ENCODE peak calls at places on chromosomes 4 and X, in nine cellular contexts. One of them, this sample, is unnamed.

GRCh38 chrX:9534686-9535085 is 69.8 kb downstream of the TBL1X start:
- DNase-seq in Kasumi-1: no peak
- DNase-seq in NCI-H774: no peak
- DNase-seq in AG09319: peak
- DNase-seq in activated CD4-positive, CD25-positive, alpha-beta regulatory T cell treated with anti-CD3 and anti-CD28 coated beads, Interleukin-2, amount 50 U/mL, for 72 hours: no peak
- DNase-seq in NAMALWA: no peak
- DNase-seq in left lung: no peak
- DNase-seq in B cell: no peak
- DNase-seq in body of pancreas: no peak
- DNase-seq in this sample: peak

GRCh38 chrX:86133761-86134160 is 14.5 kb upstream of the DACH2 start:
- DNase-seq in Kasumi-1: peak
- DNase-seq in NCI-H774: no peak
- DNase-seq in AG09319: no peak
- DNase-seq in activated CD4-positive, CD25-positive, alpha-beta regulatory T cell treated with anti-CD3 and anti-CD28 coated beads, Interleukin-2, amount 50 U/mL, for 72 hours: no peak
- DNase-seq in NAMALWA: peak
- DNase-seq in left lung: no peak
- DNase-seq in B cell: no peak
- DNase-seq in body of pancreas: no peak
- DNase-seq in this sample: peak

GRCh38 chrX:10847333-10847732 is 226.9 kb upstream of the MID1 start:
- DNase-seq in Kasumi-1: no peak
- DNase-seq in NCI-H774: no peak
- DNase-seq in AG09319: no peak
- DNase-seq in activated CD4-positive, CD25-positive, alpha-beta regulatory T cell treated with anti-CD3 and anti-CD28 coated beads, Interleukin-2, amount 50 U/mL, for 72 hours: no peak
- DNase-seq in NAMALWA: no peak
- DNase-seq in left lung: no peak
- DNase-seq in B cell: no peak
- DNase-seq in body of pancreas: no peak
- DNase-seq in this sample: no peak

GRCh38 chrX:45712067-45712466 is 511.4 kb upstream of the DIPK2B start:
- DNase-seq in Kasumi-1: no peak
- DNase-seq in NCI-H774: no peak
- DNase-seq in AG09319: no peak
- DNase-seq in activated CD4-positive, CD25-positive, alpha-beta regulatory T cell treated with anti-CD3 and anti-CD28 coated beads, Interleukin-2, amount 50 U/mL, for 72 hours: no peak
- DNase-seq in NAMALWA: no peak
- DNase-seq in left lung: no peak
- DNase-seq in B cell: no peak
- DNase-seq in body of pancreas: no peak
- DNase-seq in this sample: no peak

GRCh38 chr4:31246856-31247255 is 526.7 kb downstream of the PCDH7 start:
- DNase-seq in Kasumi-1: no peak
- DNase-seq in NCI-H774: no peak
- DNase-seq in AG09319: no peak
- DNase-seq in activated CD4-positive, CD25-positive, alpha-beta regulatory T cell treated with anti-CD3 and anti-CD28 coated beads, Interleukin-2, amount 50 U/mL, for 72 hours: no peak
- DNase-seq in NAMALWA: no peak
- DNase-seq in left lung: no peak
- DNase-seq in B cell: no peak
- DNase-seq in body of pancreas: no peak
- DNase-seq in this sample: no peak

GRCh38 chr4:55033296-55033695 is 92.1 kb downstream of the KDR start:
- DNase-seq in Kasumi-1: no peak
- DNase-seq in NCI-H774: no peak
- DNase-seq in AG09319: no peak
- DNase-seq in activated CD4-positive, CD25-positive, alpha-beta regulatory T cell treated with anti-CD3 and anti-CD28 coated beads, Interleukin-2, amount 50 U/mL, for 72 hours: no peak
- DNase-seq in NAMALWA: no peak
- DNase-seq in left lung: no peak
- DNase-seq in B cell: no peak
- DNase-seq in body of pancreas: no peak
- DNase-seq in this sample: no peak

GRCh38 chrX:53716328-53717088 is 30.0 kb upstream of the HUWE1 start:
- DNase-seq in Kasumi-1: peak
- DNase-seq in NCI-H774: no peak
- DNase-seq in AG09319: no peak
- DNase-seq in activated CD4-positive, CD25-positive, alpha-beta regulatory T cell treated with anti-CD3 and anti-CD28 coated beads, Interleukin-2, amount 50 U/mL, for 72 hours: peak
- DNase-seq in NAMALWA: peak
- DNase-seq in left lung: no peak
- DNase-seq in B cell: peak
- DNase-seq in body of pancreas: no peak
- DNase-seq in this sample: no peak

GRCh38 chr4:181350578-181351420 is 892.4 kb upstream of the TENM3 start:
- DNase-seq in Kasumi-1: no peak
- DNase-seq in NCI-H774: no peak
- DNase-seq in AG09319: no peak
- DNase-seq in activated CD4-positive, CD25-positive, alpha-beta regulatory T cell treated with anti-CD3 and anti-CD28 coated beads, Interleukin-2, amount 50 U/mL, for 72 hours: no peak
- DNase-seq in NAMALWA: no peak
- DNase-seq in left lung: no peak
- DNase-seq in B cell: no peak
- DNase-seq in body of pancreas: no peak
- DNase-seq in this sample: peak

GRCh38 chrX:17654116-17654515 is 83.2 kb upstream of the SCML1 start:
- DNase-seq in Kasumi-1: no peak
- DNase-seq in NCI-H774: no peak
- DNase-seq in AG09319: no peak
- DNase-seq in activated CD4-positive, CD25-positive, alpha-beta regulatory T cell treated with anti-CD3 and anti-CD28 coated beads, Interleukin-2, amount 50 U/mL, for 72 hours: no peak
- DNase-seq in NAMALWA: no peak
- DNase-seq in left lung: no peak
- DNase-seq in B cell: no peak
- DNase-seq in body of pancreas: no peak
- DNase-seq in this sample: no peak

GRCh38 chrX:132957211-132958085 is 981 bp downstream of the HS6ST2 start:
- DNase-seq in Kasumi-1: no peak
- DNase-seq in NCI-H774: no peak
- DNase-seq in AG09319: no peak
- DNase-seq in activated CD4-positive, CD25-positive, alpha-beta regulatory T cell treated with anti-CD3 and anti-CD28 coated beads, Interleukin-2, amount 50 U/mL, for 72 hours: no peak
- DNase-seq in NAMALWA: no peak
- DNase-seq in left lung: no peak
- DNase-seq in B cell: peak
- DNase-seq in body of pancreas: no peak
- DNase-seq in this sample: no peak

GRCh38 chr4:41349021-41349420 is 92.3 kb downstream of the UCHL1 start:
- DNase-seq in Kasumi-1: no peak
- DNase-seq in NCI-H774: no peak
- DNase-seq in AG09319: no peak
- DNase-seq in activated CD4-positive, CD25-positive, alpha-beta regulatory T cell treated with anti-CD3 and anti-CD28 coated beads, Interleukin-2, amount 50 U/mL, for 72 hours: no peak
- DNase-seq in NAMALWA: no peak
- DNase-seq in left lung: no peak
- DNase-seq in B cell: no peak
- DNase-seq in body of pancreas: no peak
- DNase-seq in this sample: no peak

GRCh38 chr4:44016582-44017421 is 431.8 kb downstream of the KCTD8 start:
- DNase-seq in Kasumi-1: no peak
- DNase-seq in NCI-H774: peak
- DNase-seq in AG09319: no peak
- DNase-seq in activated CD4-positive, CD25-positive, alpha-beta regulatory T cell treated with anti-CD3 and anti-CD28 coated beads, Interleukin-2, amount 50 U/mL, for 72 hours: no peak
- DNase-seq in NAMALWA: no peak
- DNase-seq in left lung: no peak
- DNase-seq in B cell: no peak
- DNase-seq in body of pancreas: no peak
- DNase-seq in this sample: peak

GRCh38 chrX:21723097-21723496 is 34.8 kb downstream of the SMPX start:
- DNase-seq in Kasumi-1: peak
- DNase-seq in NCI-H774: no peak
- DNase-seq in AG09319: no peak
- DNase-seq in activated CD4-positive, CD25-positive, alpha-beta regulatory T cell treated with anti-CD3 and anti-CD28 coated beads, Interleukin-2, amount 50 U/mL, for 72 hours: no peak
- DNase-seq in NAMALWA: no peak
- DNase-seq in left lung: no peak
- DNase-seq in B cell: no peak
- DNase-seq in body of pancreas: no peak
- DNase-seq in this sample: no peak

GRCh38 chr4:2259036-2259540 is 2.8 kb downstream of the MXD4 start:
- DNase-seq in Kasumi-1: no peak
- DNase-seq in NCI-H774: no peak
- DNase-seq in AG09319: no peak
- DNase-seq in activated CD4-positive, CD25-positive, alpha-beta regulatory T cell treated with anti-CD3 and anti-CD28 coated beads, Interleukin-2, amount 50 U/mL, for 72 hours: peak
- DNase-seq in NAMALWA: no peak
- DNase-seq in left lung: peak
- DNase-seq in B cell: no peak
- DNase-seq in body of pancreas: no peak
- DNase-seq in this sample: no peak

GRCh38 chrX:124488412-124489161 is 142.2 kb downstream of the SH2D1A start:
- DNase-seq in Kasumi-1: no peak
- DNase-seq in NCI-H774: no peak
- DNase-seq in AG09319: no peak
- DNase-seq in activated CD4-positive, CD25-positive, alpha-beta regulatory T cell treated with anti-CD3 and anti-CD28 coated beads, Interleukin-2, amount 50 U/mL, for 72 hours: no peak
- DNase-seq in NAMALWA: no peak
- DNase-seq in left lung: no peak
- DNase-seq in B cell: no peak
- DNase-seq in body of pancreas: no peak
- DNase-seq in this sample: no peak

GRCh38 chr4:187606581-187606980 is 389.0 kb upstream of the ZFP42 start:
- DNase-seq in Kasumi-1: peak
- DNase-seq in NCI-H774: peak
- DNase-seq in AG09319: no peak
- DNase-seq in activated CD4-positive, CD25-positive, alpha-beta regulatory T cell treated with anti-CD3 and anti-CD28 coated beads, Interleukin-2, amount 50 U/mL, for 72 hours: no peak
- DNase-seq in NAMALWA: peak
- DNase-seq in left lung: no peak
- DNase-seq in B cell: peak
- DNase-seq in body of pancreas: peak
- DNase-seq in this sample: peak

GRCh38 chrX:32562261-32562660 is 649.1 kb downstream of the DMD start:
- DNase-seq in Kasumi-1: no peak
- DNase-seq in NCI-H774: no peak
- DNase-seq in AG09319: no peak
- DNase-seq in activated CD4-positive, CD25-positive, alpha-beta regulatory T cell treated with anti-CD3 and anti-CD28 coated beads, Interleukin-2, amount 50 U/mL, for 72 hours: no peak
- DNase-seq in NAMALWA: no peak
- DNase-seq in left lung: no peak
- DNase-seq in B cell: no peak
- DNase-seq in body of pancreas: no peak
- DNase-seq in this sample: no peak

GRCh38 chr4:138659041-138659565 is 356.5 kb upstream of the NOCT start:
- DNase-seq in Kasumi-1: no peak
- DNase-seq in NCI-H774: no peak
- DNase-seq in AG09319: no peak
- DNase-seq in activated CD4-positive, CD25-positive, alpha-beta regulatory T cell treated with anti-CD3 and anti-CD28 coated beads, Interleukin-2, amount 50 U/mL, for 72 hours: no peak
- DNase-seq in NAMALWA: no peak
- DNase-seq in left lung: no peak
- DNase-seq in B cell: no peak
- DNase-seq in body of pancreas: no peak
- DNase-seq in this sample: no peak

GRCh38 chr4:98262431-98262830 is 1.2 kb downstream of the RAP1GDS1 start:
- DNase-seq in Kasumi-1: peak
- DNase-seq in NCI-H774: no peak
- DNase-seq in AG09319: no peak
- DNase-seq in activated CD4-positive, CD25-positive, alpha-beta regulatory T cell treated with anti-CD3 and anti-CD28 coated beads, Interleukin-2, amount 50 U/mL, for 72 hours: no peak
- DNase-seq in NAMALWA: no peak
- DNase-seq in left lung: no peak
- DNase-seq in B cell: peak
- DNase-seq in body of pancreas: peak
- DNase-seq in this sample: no peak

GRCh38 chr4:84750956-84751275 is 168.0 kb downstream of the CDS1 start:
- DNase-seq in Kasumi-1: no peak
- DNase-seq in NCI-H774: no peak
- DNase-seq in AG09319: no peak
- DNase-seq in activated CD4-positive, CD25-positive, alpha-beta regulatory T cell treated with anti-CD3 and anti-CD28 coated beads, Interleukin-2, amount 50 U/mL, for 72 hours: no peak
- DNase-seq in NAMALWA: no peak
- DNase-seq in left lung: no peak
- DNase-seq in B cell: no peak
- DNase-seq in body of pancreas: no peak
- DNase-seq in this sample: no peak

GRCh38 chr4:5784960-5785611 is 74.1 kb downstream of the EVC start:
- DNase-seq in Kasumi-1: no peak
- DNase-seq in NCI-H774: no peak
- DNase-seq in AG09319: no peak
- DNase-seq in activated CD4-positive, CD25-positive, alpha-beta regulatory T cell treated with anti-CD3 and anti-CD28 coated beads, Interleukin-2, amount 50 U/mL, for 72 hours: no peak
- DNase-seq in NAMALWA: no peak
- DNase-seq in left lung: no peak
- DNase-seq in B cell: no peak
- DNase-seq in body of pancreas: no peak
- DNase-seq in this sample: no peak

GRCh38 chrX:16826207-16826606 is 39.9 kb downstream of the TXLNG start:
- DNase-seq in Kasumi-1: peak
- DNase-seq in NCI-H774: no peak
- DNase-seq in AG09319: peak
- DNase-seq in activated CD4-positive, CD25-positive, alpha-beta regulatory T cell treated with anti-CD3 and anti-CD28 coated beads, Interleukin-2, amount 50 U/mL, for 72 hours: no peak
- DNase-seq in NAMALWA: peak
- DNase-seq in left lung: no peak
- DNase-seq in B cell: no peak
- DNase-seq in body of pancreas: no peak
- DNase-seq in this sample: peak

GRCh38 chr4:143046454-143046853 is 138.3 kb upstream of the USP38 start:
- DNase-seq in Kasumi-1: no peak
- DNase-seq in NCI-H774: no peak
- DNase-seq in AG09319: no peak
- DNase-seq in activated CD4-positive, CD25-positive, alpha-beta regulatory T cell treated with anti-CD3 and anti-CD28 coated beads, Interleukin-2, amount 50 U/mL, for 72 hours: no peak
- DNase-seq in NAMALWA: no peak
- DNase-seq in left lung: no peak
- DNase-seq in B cell: no peak
- DNase-seq in body of pancreas: no peak
- DNase-seq in this sample: no peak

GRCh38 chr4:48071171-48071570 is 54.6 kb downstream of the NIPAL1 start:
- DNase-seq in Kasumi-1: no peak
- DNase-seq in NCI-H774: no peak
- DNase-seq in AG09319: no peak
- DNase-seq in activated CD4-positive, CD25-positive, alpha-beta regulatory T cell treated with anti-CD3 and anti-CD28 coated beads, Interleukin-2, amount 50 U/mL, for 72 hours: no peak
- DNase-seq in NAMALWA: no peak
- DNase-seq in left lung: no peak
- DNase-seq in B cell: no peak
- DNase-seq in body of pancreas: no peak
- DNase-seq in this sample: no peak

GRCh38 chr4:85717366-85717765 is 242.4 kb downstream of the ARHGAP24 start:
- DNase-seq in Kasumi-1: no peak
- DNase-seq in NCI-H774: no peak
- DNase-seq in AG09319: peak
- DNase-seq in activated CD4-positive, CD25-positive, alpha-beta regulatory T cell treated with anti-CD3 and anti-CD28 coated beads, Interleukin-2, amount 50 U/mL, for 72 hours: no peak
- DNase-seq in NAMALWA: no peak
- DNase-seq in left lung: no peak
- DNase-seq in B cell: no peak
- DNase-seq in body of pancreas: no peak
- DNase-seq in this sample: no peak

GRCh38 chr4:55079451-55080173 is 45.8 kb downstream of the KDR start:
- DNase-seq in Kasumi-1: no peak
- DNase-seq in NCI-H774: no peak
- DNase-seq in AG09319: no peak
- DNase-seq in activated CD4-positive, CD25-positive, alpha-beta regulatory T cell treated with anti-CD3 and anti-CD28 coated beads, Interleukin-2, amount 50 U/mL, for 72 hours: no peak
- DNase-seq in NAMALWA: no peak
- DNase-seq in left lung: no peak
- DNase-seq in B cell: no peak
- DNase-seq in body of pancreas: no peak
- DNase-seq in this sample: no peak

GRCh38 chr4:1374706-1375045 is 27.7 kb downstream of the UVSSA start:
- DNase-seq in Kasumi-1: no peak
- DNase-seq in NCI-H774: no peak
- DNase-seq in AG09319: no peak
- DNase-seq in activated CD4-positive, CD25-positive, alpha-beta regulatory T cell treated with anti-CD3 and anti-CD28 coated beads, Interleukin-2, amount 50 U/mL, for 72 hours: no peak
- DNase-seq in NAMALWA: no peak
- DNase-seq in left lung: no peak
- DNase-seq in B cell: no peak
- DNase-seq in body of pancreas: no peak
- DNase-seq in this sample: no peak

GRCh38 chrX:43375146-43375545 is 281.0 kb upstream of the MAOA start:
- DNase-seq in Kasumi-1: no peak
- DNase-seq in NCI-H774: no peak
- DNase-seq in AG09319: no peak
- DNase-seq in activated CD4-positive, CD25-positive, alpha-beta regulatory T cell treated with anti-CD3 and anti-CD28 coated beads, Interleukin-2, amount 50 U/mL, for 72 hours: no peak
- DNase-seq in NAMALWA: no peak
- DNase-seq in left lung: no peak
- DNase-seq in B cell: no peak
- DNase-seq in body of pancreas: no peak
- DNase-seq in this sample: no peak

This sample was measured in NCI-H146.